ENCODE peak calls at places on chromosomes 11 and 22, in nine cellular contexts. K is globus pallidus; I is LoVo; W is T-helper 22 cell; L is GM23338; S is CD8-positive, alpha-beta memory T cell; R is dorsolateral prefrontal cortex; B is endothelial cell; Y is activated CD4-positive, alpha-beta T cell treated with anti-CD3 and anti-CD28 coated beads for 36 hours. Q is an unnamed sample.

GRCh38 chr11:35893796-35894475 is 49.9 kb upstream of the LDLRAD3 start:
- DNase-seq in L (peak), W (no peak), S (no peak), B (no peak), K (no peak), R (no peak), Y (no peak), I (peak), Q (no peak)

GRCh38 chr22:25518000-25518663 is 46.3 kb upstream of the GRK3 start:
- DNase-seq in W (no peak), B (no peak), I (no peak), K (no peak), L (no peak), S (no peak), R (no peak), Y (no peak), Q (no peak)

GRCh38 chr22:49372530-49373288 is 455.0 kb downstream of the BRD1 start:
- DNase-seq in Y (no peak), B (peak), I (no peak), W (no peak), R (peak), L (no peak), K (peak), S (no peak), Q (no peak)

GRCh38 chr11:114279778-114280532 is 16.2 kb upstream of the NNMT start:
- DNase-seq in S (no peak), L (no peak), B (no peak), I (no peak), W (no peak), K (no peak), Y (no peak), R (no peak), Q (no peak)

GRCh38 chr11:8988329-8989234 is 15.2 kb downstream of the NRIP3 start:
- DNase-seq in I (no peak), Y (no peak), W (no peak), S (no peak), B (no peak), R (no peak), L (no peak), K (no peak), Q (no peak)

GRCh38 chr11:128458316-128458715 is 129.0 kb downstream of the ETS1 start:
- DNase-seq in L (no peak), S (no peak), R (no peak), I (no peak), W (no peak), Y (no peak), B (no peak), K (no peak), Q (no peak)

GRCh38 chr11:106670069-106670468 is 348.2 kb downstream of the GUCY1A2 start:
- DNase-seq in I (no peak), W (no peak), L (peak), S (no peak), R (no peak), K (no peak), B (no peak), Y (no peak), Q (no peak)

GRCh38 chr11:64885367-64886286 is 7.2 kb upstream of the EHD1 start:
- DNase-seq in S (no peak), L (no peak), W (peak), B (no peak), R (no peak), Y (peak), K (no peak), I (no peak), Q (no peak)

Q was measured in activated T-helper 2 cell treated with anti-CD3 and anti-CD28 coated beads, Interferon-gamma antibody, Interleukin-2, Interleukin-4, amounts not matched to agents 10 μg/mL and 5 μg/mL and 100 μg/mL, durations not matched to agents 14 hours and 24 hours and 36 hours.